ENCODE peak calls at places on chromosomes 1 and 21, in nine cellular contexts. V is NCI-H748 treated with DMSO at 0.1 percent for 48 hours, I is left lung, T is NCI-H82, O is colonic mucosa, Z is D341Med, H is HFFc6, M is NCI-H1092 treated with DMSO at 0.1 percent for 48 hours, E is erythroblast. K is an unnamed sample.

GRCh38 chr1:245583575-245584330 is 429.0 kb downstream of the KIF26B start:
- DNase-seq in H (no peak), V (no peak), Z (no peak), O (no peak), T (no peak), M (peak; percentile 72), I (no peak), E (peak; percentile 18), K (no peak)

GRCh38 chr1:26972821-26973220 is 12.6 kb upstream of the KDF1 start:
- DNase-seq in H (no peak), M (no peak), Z (no peak), T (no peak), E (no peak), V (no peak), I (no peak), O (no peak), K (no peak)

GRCh38 chr1:172708452-172708851 is 49.5 kb downstream of the FASLG start:
- DNase-seq in Z (no peak), I (no peak), H (no peak), T (no peak), V (no peak), M (no peak), O (no peak), E (no peak), K (no peak)

GRCh38 chr1:209601809-209602657 is 18.5 kb downstream of the CAMK1G start:
- DNase-seq in T (peak; percentile 81), O (no peak), V (no peak), Z (no peak), E (peak; percentile 65), I (no peak), M (peak; percentile 44), H (peak; percentile 49), K (peak; percentile 49)

GRCh38 chr21:42156690-42157605 is 62.0 kb upstream of the ABCG1 start:
- DNase-seq in M (peak; percentile 27), E (no peak), T (peak; percentile 80), H (no peak), Z (peak; percentile 39), O (no peak), V (no peak), I (no peak), K (no peak)

GRCh38 chr1:97337250-97338030 is 583.4 kb downstream of the DPYD start:
- DNase-seq in E (no peak), H (no peak), I (no peak), Z (no peak), M (no peak), O (no peak), T (no peak), V (no peak), K (no peak)

GRCh38 chr1:61198554-61198953 is 116.2 kb downstream of the NFIA start:
- DNase-seq in H (no peak), M (no peak), T (peak; percentile 64), O (no peak), E (no peak), V (no peak), Z (peak; percentile 41), I (no peak), K (no peak)

GRCh38 chr1:151934048-151934493 is 24.8 kb upstream of the THEM4 start:
- DNase-seq in I (no peak), H (peak; percentile 39), O (peak; percentile 74), M (peak; percentile 64), E (peak; percentile 85), V (peak; percentile 38), T (peak; percentile 98), Z (peak; percentile 78), K (peak; percentile 54)

GRCh38 chr1:62175568-62176179 is 19.0 kb upstream of the L1TD1 start:
- DNase-seq in M (peak; percentile 41), V (peak; percentile 64), T (peak; percentile 82), H (peak; percentile 42), I (no peak), Z (peak; percentile 45), E (peak; percentile 52), O (peak; percentile 60), K (peak; percentile 60)

GRCh38 chr21:30249936-30250335 is 32.8 kb downstream of the KRTAP24-1 start:
- DNase-seq in H (no peak), M (no peak), V (no peak), I (no peak), Z (no peak), E (no peak), O (no peak), T (no peak), K (no peak)

GRCh38 chr1:38175062-38175461 is 128.5 kb upstream of the POU3F1 start:
- DNase-seq in E (no peak), H (no peak), Z (no peak), V (no peak), I (no peak), O (no peak), M (no peak), T (no peak), K (no peak)

GRCh38 chr1:182340233-182341058 is 51.1 kb downstream of the GLUL start:
- DNase-seq in O (no peak), I (no peak), M (no peak), E (no peak), T (no peak), Z (no peak), H (peak; percentile 64), V (no peak), K (no peak)

GRCh38 chr1:37497832-37498231 is 16.7 kb downstream of the MEAF6 start:
- DNase-seq in O (peak; percentile 83), M (peak; percentile 94), I (no peak), Z (no peak), E (no peak), V (no peak), T (no peak), H (no peak), K (no peak)

GRCh38 chr1:208387908-208388756 is 143.9 kb upstream of the PLXNA2 start:
- DNase-seq in I (no peak), M (peak; percentile 17), O (no peak), E (no peak), H (no peak), V (peak; percentile 73), Z (no peak), T (peak; percentile 61), K (no peak)

GRCh38 chr1:162676767-162677166 is 44.5 kb downstream of the DDR2 start:
- DNase-seq in T (no peak), Z (no peak), V (no peak), O (no peak), E (no peak), I (no peak), M (no peak), H (no peak), K (no peak)

GRCh38 chr1:116256875-116257823 is 115.9 kb upstream of the ATP1A1 start:
- DNase-seq in M (no peak), O (peak; percentile 88), H (no peak), T (peak; percentile 11), I (no peak), V (no peak), E (no peak), Z (no peak), K (no peak)

GRCh38 chr1:110281363-110282290 is 57.5 kb upstream of the RBM15 start:
- DNase-seq in T (peak; percentile 87), E (no peak), Z (peak; percentile 71), M (no peak), O (no peak), H (peak; percentile 20), V (peak; percentile 61), I (no peak), K (no peak)

GRCh38 chr1:214332950-214333798 is 52.2 kb downstream of the SMYD2 start:
- DNase-seq in T (peak; percentile 68), Z (peak; percentile 75), O (peak; percentile 52), V (no peak), M (peak; percentile 23), I (no peak), E (peak; percentile 63), H (peak; percentile 41), K (peak; percentile 58)

GRCh38 chr1:37989381-37989930 is 366 bp downstream of the SF3A3 start:
- DNase-seq in V (no peak), H (no peak), M (peak; percentile 52), E (peak; percentile 79), O (peak; percentile 57), Z (peak; percentile 47), T (peak; percentile 52), I (peak; percentile 64), K (peak; percentile 43)

GRCh38 chr1:60867782-60868181 is 214.6 kb upstream of the NFIA start:
- DNase-seq in O (no peak), T (no peak), E (no peak), H (no peak), Z (no peak), I (no peak), M (no peak), V (peak; percentile 48), K (no peak)

GRCh38 chr1:51729824-51730284 is 113.0 kb downstream of the OSBPL9 start:
- DNase-seq in T (no peak), O (no peak), Z (no peak), M (no peak), E (peak; percentile 74), H (no peak), I (no peak), V (no peak), K (no peak)

GRCh38 chr1:165068716-165069115 is 287.8 kb downstream of the LMX1A start:
- DNase-seq in H (no peak), E (no peak), T (no peak), M (no peak), I (no peak), V (no peak), Z (no peak), O (peak; percentile 27), K (no peak)

GRCh38 chr1:222225171-222225570 is 322.7 kb downstream of the HHIPL2 start:
- DNase-seq in I (no peak), H (no peak), Z (no peak), E (no peak), M (no peak), T (no peak), V (no peak), O (no peak), K (no peak)

GRCh38 chr1:189349600-189349999 is 1128.1 kb downstream of the BRINP3 start:
- DNase-seq in H (no peak), T (no peak), E (no peak), M (no peak), V (no peak), Z (no peak), I (no peak), O (no peak), K (no peak)

K was measured in endothelial cell.